ENCODE peak calls at places on chromosomes 3 and 15, in eight cellular contexts. One of them, this sample, is unnamed.

GRCh38 chr3:193827039-193827669 is 234.1 kb downstream of the OPA1 start:
- DNase-seq in putamen: no peak
- DNase-seq in NCI-H1092 treated with DMSO at 0.1 percent for 48 hours: no peak
- DNase-seq in MV-4-11: no peak
- DNase-seq in fibroblast of mammary gland: no peak
- DNase-seq in DMS53: no peak
- DNase-seq in endothelial cell: no peak
- DNase-seq in head of caudate nucleus: no peak
- DNase-seq in this sample: no peak

GRCh38 chr3:117045143-117045542 is 335.6 kb downstream of the TUSC7 start:
- DNase-seq in MV-4-11: no peak
- DNase-seq in endothelial cell: no peak
- DNase-seq in DMS53: peak; percentile 72
- DNase-seq in head of caudate nucleus: peak; percentile 10
- DNase-seq in putamen: no peak
- DNase-seq in fibroblast of mammary gland: no peak
- DNase-seq in NCI-H1092 treated with DMSO at 0.1 percent for 48 hours: no peak
- DNase-seq in this sample: no peak

GRCh38 chr3:53806182-53807116 is 39.8 kb downstream of the CHDH start:
- DNase-seq in NCI-H1092 treated with DMSO at 0.1 percent for 48 hours: no peak
- DNase-seq in MV-4-11: no peak
- DNase-seq in putamen: no peak
- DNase-seq in head of caudate nucleus: no peak
- DNase-seq in endothelial cell: no peak
- DNase-seq in fibroblast of mammary gland: peak; percentile 62
- DNase-seq in DMS53: peak; percentile 73
- DNase-seq in this sample: peak; percentile 62

GRCh38 chr15:76533060-76533955 is 196.7 kb downstream of the ISL2 start:
- DNase-seq in DMS53: peak; percentile 90
- DNase-seq in MV-4-11: peak; percentile 87
- DNase-seq in head of caudate nucleus: no peak
- DNase-seq in putamen: no peak
- DNase-seq in fibroblast of mammary gland: peak; percentile 2
- DNase-seq in NCI-H1092 treated with DMSO at 0.1 percent for 48 hours: peak; percentile 4
- DNase-seq in endothelial cell: no peak
- DNase-seq in this sample: no peak

GRCh38 chr15:65902373-65902772 is 33.1 kb downstream of the RAB11A start:
- DNase-seq in head of caudate nucleus: no peak
- DNase-seq in MV-4-11: peak; percentile 98
- DNase-seq in endothelial cell: no peak
- DNase-seq in NCI-H1092 treated with DMSO at 0.1 percent for 48 hours: no peak
- DNase-seq in DMS53: peak; percentile 94
- DNase-seq in putamen: peak; percentile 20
- DNase-seq in fibroblast of mammary gland: peak; percentile 7
- DNase-seq in this sample: no peak

GRCh38 chr3:131704084-131704483 is 201.3 kb upstream of the MRPL3 start:
- DNase-seq in endothelial cell: no peak
- DNase-seq in fibroblast of mammary gland: no peak
- DNase-seq in head of caudate nucleus: no peak
- DNase-seq in putamen: no peak
- DNase-seq in DMS53: peak; percentile 11
- DNase-seq in MV-4-11: peak; percentile 1
- DNase-seq in NCI-H1092 treated with DMSO at 0.1 percent for 48 hours: no peak
- DNase-seq in this sample: no peak

GRCh38 chr15:25242957-25243799 is 195.6 kb downstream of the UBE3A start:
- DNase-seq in putamen: no peak
- DNase-seq in head of caudate nucleus: peak; percentile 4
- DNase-seq in DMS53: no peak
- DNase-seq in NCI-H1092 treated with DMSO at 0.1 percent for 48 hours: no peak
- DNase-seq in MV-4-11: no peak
- DNase-seq in endothelial cell: no peak
- DNase-seq in fibroblast of mammary gland: no peak
- DNase-seq in this sample: no peak

GRCh38 chr3:76212679-76213078 is 427.3 kb upstream of the ZNF717 start:
- DNase-seq in head of caudate nucleus: no peak
- DNase-seq in MV-4-11: peak; percentile 76
- DNase-seq in endothelial cell: no peak
- DNase-seq in NCI-H1092 treated with DMSO at 0.1 percent for 48 hours: no peak
- DNase-seq in DMS53: no peak
- DNase-seq in putamen: no peak
- DNase-seq in fibroblast of mammary gland: no peak
- DNase-seq in this sample: no peak

GRCh38 chr3:110384601-110385000 is 687.0 kb upstream of the NECTIN3 start:
- DNase-seq in MV-4-11: no peak
- DNase-seq in NCI-H1092 treated with DMSO at 0.1 percent for 48 hours: no peak
- DNase-seq in putamen: no peak
- DNase-seq in head of caudate nucleus: no peak
- DNase-seq in fibroblast of mammary gland: peak; percentile 72
- DNase-seq in DMS53: no peak
- DNase-seq in endothelial cell: no peak
- DNase-seq in this sample: no peak

GRCh38 chr3:183764854-183765731 is 60.3 kb downstream of the MAP6D1 start:
- DNase-seq in putamen: no peak
- DNase-seq in DMS53: no peak
- DNase-seq in NCI-H1092 treated with DMSO at 0.1 percent for 48 hours: no peak
- DNase-seq in head of caudate nucleus: no peak
- DNase-seq in fibroblast of mammary gland: peak; percentile 73
- DNase-seq in endothelial cell: no peak
- DNase-seq in MV-4-11: no peak
- DNase-seq in this sample: peak; percentile 32

GRCh38 chr3:29285356-29286070 is 4.6 kb downstream of the RBMS3 start:
- DNase-seq in fibroblast of mammary gland: peak; percentile 55
- DNase-seq in MV-4-11: no peak
- DNase-seq in putamen: no peak
- DNase-seq in NCI-H1092 treated with DMSO at 0.1 percent for 48 hours: no peak
- DNase-seq in head of caudate nucleus: no peak
- DNase-seq in endothelial cell: no peak
- DNase-seq in DMS53: no peak
- DNase-seq in this sample: no peak

GRCh38 chr15:78299302-78300102 is at the start of gene SKIC8:
- DNase-seq in putamen: peak; percentile 93
- DNase-seq in fibroblast of mammary gland: peak; percentile 79
- DNase-seq in MV-4-11: peak; percentile 96
- DNase-seq in head of caudate nucleus: peak; percentile 90
- DNase-seq in endothelial cell: peak; percentile 93
- DNase-seq in DMS53: peak; percentile 95
- DNase-seq in NCI-H1092 treated with DMSO at 0.1 percent for 48 hours: peak; percentile 88
- DNase-seq in this sample: peak; percentile 70

GRCh38 chr3:51680196-51680595 is 9.1 kb downstream of the TEX264 start:
- DNase-seq in DMS53: no peak
- DNase-seq in NCI-H1092 treated with DMSO at 0.1 percent for 48 hours: no peak
- DNase-seq in head of caudate nucleus: no peak
- DNase-seq in MV-4-11: no peak
- DNase-seq in endothelial cell: no peak
- DNase-seq in fibroblast of mammary gland: no peak
- DNase-seq in putamen: no peak
- DNase-seq in this sample: no peak

GRCh38 chr15:41494922-41495735 is 1.5 kb downstream of the ITPKA start:
- DNase-seq in NCI-H1092 treated with DMSO at 0.1 percent for 48 hours: no peak
- DNase-seq in putamen: no peak
- DNase-seq in fibroblast of mammary gland: no peak
- DNase-seq in MV-4-11: no peak
- DNase-seq in head of caudate nucleus: no peak
- DNase-seq in endothelial cell: peak; percentile 39
- DNase-seq in DMS53: peak; percentile 78
- DNase-seq in this sample: no peak

GRCh38 chr3:194364652-194365434 is 4.7 kb downstream of the LRRC15 start:
- DNase-seq in fibroblast of mammary gland: peak; percentile 87
- DNase-seq in DMS53: no peak
- DNase-seq in endothelial cell: no peak
- DNase-seq in head of caudate nucleus: no peak
- DNase-seq in MV-4-11: no peak
- DNase-seq in NCI-H1092 treated with DMSO at 0.1 percent for 48 hours: peak; percentile 83
- DNase-seq in putamen: no peak
- DNase-seq in this sample: peak; percentile 83

GRCh38 chr3:3119393-3119851 is 7.3 kb upstream of the TRNT1 start:
- DNase-seq in MV-4-11: no peak
- DNase-seq in fibroblast of mammary gland: peak; percentile 19
- DNase-seq in NCI-H1092 treated with DMSO at 0.1 percent for 48 hours: no peak
- DNase-seq in head of caudate nucleus: no peak
- DNase-seq in putamen: no peak
- DNase-seq in DMS53: no peak
- DNase-seq in endothelial cell: no peak
- DNase-seq in this sample: no peak

GRCh38 chr15:33215941-33216872 is 21.7 kb upstream of the FMN1 start:
- DNase-seq in fibroblast of mammary gland: peak; percentile 41
- DNase-seq in head of caudate nucleus: peak; percentile 11
- DNase-seq in MV-4-11: peak; percentile 31
- DNase-seq in putamen: no peak
- DNase-seq in NCI-H1092 treated with DMSO at 0.1 percent for 48 hours: no peak
- DNase-seq in DMS53: peak; percentile 44
- DNase-seq in endothelial cell: no peak
- DNase-seq in this sample: no peak

GRCh38 chr3:99172736-99173657 is 271.5 kb upstream of the DCBLD2 start:
- DNase-seq in head of caudate nucleus: peak; percentile 41
- DNase-seq in NCI-H1092 treated with DMSO at 0.1 percent for 48 hours: peak; percentile 42
- DNase-seq in putamen: peak; percentile 26
- DNase-seq in DMS53: peak; percentile 73
- DNase-seq in fibroblast of mammary gland: peak; percentile 81
- DNase-seq in MV-4-11: peak; percentile 55
- DNase-seq in endothelial cell: peak; percentile 68
- DNase-seq in this sample: peak; percentile 70

GRCh38 chr3:190229632-190230424 is 92.4 kb downstream of the CLDN1 start:
- DNase-seq in fibroblast of mammary gland: peak; percentile 29
- DNase-seq in putamen: no peak
- DNase-seq in head of caudate nucleus: no peak
- DNase-seq in DMS53: no peak
- DNase-seq in NCI-H1092 treated with DMSO at 0.1 percent for 48 hours: no peak
- DNase-seq in endothelial cell: no peak
- DNase-seq in MV-4-11: no peak
- DNase-seq in this sample: no peak

GRCh38 chr3:44359146-44359751 is 20.7 kb downstream of the TCAIM start:
- DNase-seq in MV-4-11: no peak
- DNase-seq in NCI-H1092 treated with DMSO at 0.1 percent for 48 hours: no peak
- DNase-seq in endothelial cell: no peak
- DNase-seq in DMS53: no peak
- DNase-seq in fibroblast of mammary gland: no peak
- DNase-seq in head of caudate nucleus: no peak
- DNase-seq in putamen: no peak
- DNase-seq in this sample: no peak

GRCh38 chr3:16253601-16254000 is 11.1 kb downstream of the DPH3 start:
- DNase-seq in DMS53: no peak
- DNase-seq in MV-4-11: peak; percentile 99
- DNase-seq in head of caudate nucleus: peak; percentile 50
- DNase-seq in fibroblast of mammary gland: peak; percentile 49
- DNase-seq in putamen: peak; percentile 61
- DNase-seq in NCI-H1092 treated with DMSO at 0.1 percent for 48 hours: no peak
- DNase-seq in endothelial cell: no peak
- DNase-seq in this sample: no peak

GRCh38 chr3:4029135-4029534 is 229.9 kb downstream of the LRRN1 start:
- DNase-seq in fibroblast of mammary gland: no peak
- DNase-seq in head of caudate nucleus: no peak
- DNase-seq in MV-4-11: no peak
- DNase-seq in endothelial cell: no peak
- DNase-seq in putamen: no peak
- DNase-seq in DMS53: no peak
- DNase-seq in NCI-H1092 treated with DMSO at 0.1 percent for 48 hours: no peak
- DNase-seq in this sample: no peak

GRCh38 chr3:12916159-12916558 is 74.8 kb upstream of the RPL32 start:
- DNase-seq in MV-4-11: peak; percentile 88
- DNase-seq in fibroblast of mammary gland: no peak
- DNase-seq in NCI-H1092 treated with DMSO at 0.1 percent for 48 hours: no peak
- DNase-seq in DMS53: no peak
- DNase-seq in head of caudate nucleus: no peak
- DNase-seq in putamen: no peak
- DNase-seq in endothelial cell: no peak
- DNase-seq in this sample: no peak